ENCODE peak calls at places on chromosomes 16 and 17, in four cellular contexts. M, Q, S and X are unnamed samples.

GRCh38 chr16:85359147-85359822 is 247.0 kb upstream of the CIBAR2 start:
- DNase-seq in S (peak; percentile 89), M (no peak), Q (peak; percentile 34), X (no peak)

GRCh38 chr16:57146735-57147134 is 39.1 kb downstream of the PSME3IP1 start:
- DNase-seq in S (peak; percentile 49), Q (no peak), M (peak; percentile 49), X (no peak)

GRCh38 chr17:64219571-64219970 is 43.5 kb downstream of the TEX2 start:
- DNase-seq in S (peak; percentile 38), M (no peak), Q (no peak), X (no peak)

GRCh38 chr16:88505405-88506082 is 52.5 kb downstream of the ZFPM1 start:
- DNase-seq in M (no peak), Q (no peak), S (no peak), X (peak; percentile 18)

GRCh38 chr16:53257001-53257400 is 177.3 kb upstream of the RBL2 start:
- DNase-seq in S (no peak), M (no peak), Q (peak; percentile 59), X (peak; percentile 74)

GRCh38 chr17:59853168-59853918 is 39.4 kb downstream of the TUBD1 start:
- DNase-seq in M (peak; percentile 16), S (peak; percentile 70), Q (peak; percentile 100), X (peak; percentile 100)

GRCh38 chr17:44988256-44988942 is 20.3 kb upstream of the C1QL1 start:
- DNase-seq in S (no peak), M (peak; percentile 24), Q (no peak), X (no peak)

GRCh38 chr17:52201764-52202571 is 43.5 kb upstream of the CA10 start:
- DNase-seq in S (no peak), M (peak; percentile 20), Q (no peak), X (no peak)

GRCh38 chr16:85200471-85201278 is 88.4 kb upstream of the CIBAR2 start:
- DNase-seq in S (peak; percentile 53), Q (no peak), M (no peak), X (no peak)

GRCh38 chr16:24753437-24753836 is 24.0 kb downstream of the TNRC6A start:
- DNase-seq in M (no peak), Q (no peak), S (peak; percentile 44), X (no peak)

GRCh38 chr17:59525668-59526067 is 39.7 kb upstream of the DHX40 start:
- DNase-seq in S (no peak), Q (no peak), M (no peak), X (no peak)

GRCh38 chr16:17585449-17586080 is 114.8 kb upstream of the XYLT1 start:
- DNase-seq in S (no peak), Q (no peak), M (no peak), X (no peak)

GRCh38 chr17:69581061-69581955 is 166.8 kb downstream of the MAP2K6 start:
- DNase-seq in Q (peak; percentile 47), M (no peak), S (no peak), X (no peak)

GRCh38 chr17:9928601-9929341 is 23.7 kb upstream of the RCVRN start:
- DNase-seq in Q (peak; percentile 96), M (peak; percentile 81), S (peak; percentile 28), X (peak; percentile 86)
- TF ChIP-seq CTCF in Q (peak; percentile 92), M (peak; percentile 69), S (peak; percentile 43), X (peak; percentile 49)

GRCh38 chr16:50099957-50100648 is 34.3 kb downstream of the HEATR3 start:
- DNase-seq in S (no peak), Q (no peak), M (no peak), X (no peak)
- H3K4me3 ChIP-seq in S (no peak overlapping the region), Q (no peak overlapping the region), M (no peak overlapping the region), X (no peak overlapping the region)

GRCh38 chr16:2770057-2770780 is 6.9 kb downstream of the ELOB start:
- DNase-seq in Q (no peak), M (no peak), S (peak; percentile 69), X (no peak)
- TF ChIP-seq CTCF in Q (no peak), M (no peak), S (peak; percentile 40), X (no peak)

GRCh38 chr16:1993731-1994131 is 4.0 kb downstream of the SYNGR3 start:
- DNase-seq in M (no peak), S (peak; percentile 45), Q (peak; percentile 46), X (no peak)

GRCh38 chr16:1990336-1991134 is 765 bp downstream of the SYNGR3 start:
- DNase-seq in Q (no peak), M (peak; percentile 86), S (peak; percentile 76), X (no peak)

GRCh38 chr16:1991588-1992474 is 2.1 kb downstream of the SYNGR3 start:
- DNase-seq in M (peak; percentile 97), S (peak; percentile 97), Q (peak; percentile 83), X (peak; percentile 93)

GRCh38 chr16:1991135-1991551 is 1.4 kb downstream of the SYNGR3 start:
- DNase-seq in Q (no peak), S (no peak), M (no peak), X (no peak)

GRCh38 chr16:1992475-1993292 is 2.9 kb downstream of the SYNGR3 start:
- DNase-seq in M (peak; percentile 51), S (peak; percentile 68), Q (no peak), X (no peak)
- H3K4me3 ChIP-seq in M (no peak overlapping the region), S (peak overlapping the region; percentile 64), Q (peak overlapping the region; percentile 31), X (no peak overlapping the region)